ENCODE peak calls at places on chromosomes 3 and 15, in five cellular contexts. S, I, C, Y and B are unnamed samples. For H3K4me1, the result is how much of the 10 kb centered on the place peaks cover.

GRCh38 chr3:23991236-23992050 is 46.4 kb downstream of the NR1D2 start:
- DNase-seq in S (no peak), I (no peak), C (no peak), Y (no peak), B (no peak)

GRCh38 chr15:57149196-57149595 is 227.1 kb upstream of the CGNL1 start:
- DNase-seq in S (no peak), I (no peak), C (no peak), Y (no peak), B (no peak)

GRCh38 chr3:52403271-52403841 is 41.5 kb downstream of the SEMA3G start:
- DNase-seq in S (peak), I (no peak), C (no peak), Y (no peak), B (peak)

GRCh38 chr3:60393946-60394345 is 857.3 kb downstream of the FHIT start:
- DNase-seq in S (no peak), I (no peak), C (no peak), Y (no peak), B (no peak)

GRCh38 chr3:61560452-61561373 is 658 bp upstream of the PTPRG start:
- DNase-seq in S (peak), I (peak), C (peak), Y (peak), B (peak)

GRCh38 chr3:15983232-15983631 is 185.5 kb upstream of the ANKRD28 start:
- DNase-seq in S (no peak), I (no peak), C (no peak), Y (no peak), B (no peak)

GRCh38 chr3:170499562-170500156 is 81.0 kb downstream of the CLDN11 start:
- DNase-seq in S (no peak), I (peak), C (peak), Y (peak), B (peak)

GRCh38 chr3:105473521-105474223 is 107.0 kb downstream of the ALCAM start:
- DNase-seq in S (no peak), I (no peak), C (no peak), Y (no peak), B (no peak)

GRCh38 chr3:169914321-169914720 is 2.9 kb downstream of the SAMD7 start:
- DNase-seq in S (no peak), I (no peak), C (no peak), Y (no peak), B (no peak)

GRCh38 chr3:99505646-99506269 is 132.6 kb upstream of the COL8A1 start:
- DNase-seq in S (no peak), I (peak), C (no peak), Y (peak), B (peak)

GRCh38 chr3:101509811-101510210 is 3.2 kb downstream of the SENP7 start:
- DNase-seq in S (no peak), I (no peak), C (no peak), Y (no peak), B (no peak)

GRCh38 chr15:50250789-50251394 is 14.6 kb downstream of the HDC start:
- DNase-seq in S (no peak), I (no peak), C (no peak), Y (no peak), B (no peak)

GRCh38 chr15:44541282-44541958 is 4.5 kb downstream of the EIF3J start:
- DNase-seq in S (no peak), I (no peak), C (no peak), Y (no peak), B (no peak)

GRCh38 chr3:37696661-37697060 is 165.0 kb upstream of the CTDSPL start:
- DNase-seq in S (no peak), I (no peak), C (no peak), Y (no peak), B (peak)

GRCh38 chr3:37691213-37691830 is 170.4 kb upstream of the CTDSPL start:
- DNase-seq in S (no peak), I (no peak), C (no peak), Y (no peak), B (no peak)

GRCh38 chr3:37695138-37695537 is 166.5 kb upstream of the CTDSPL start:
- DNase-seq in S (no peak), I (no peak), C (no peak), Y (no peak), B (no peak)

GRCh38 chr3:37693791-37694194 is 167.9 kb upstream of the CTDSPL start:
- DNase-seq in S (no peak), I (no peak), C (no peak), Y (no peak), B (peak)

GRCh38 chr3:37694236-37694635 is 167.4 kb upstream of the CTDSPL start:
- DNase-seq in S (no peak), I (no peak), C (no peak), Y (no peak), B (no peak)
- H3K27ac ChIP-seq in S (no peak), I (no peak), C (no peak), Y (no peak), B (no peak)

GRCh38 chr3:50318163-50318562 is 4.4 kb downstream of the HYAL2 start:
- DNase-seq in S (no peak), I (no peak), C (no peak), Y (no peak), B (no peak)
- H3K4me3 ChIP-seq in S (no peak), I (peak), C (peak), Y (peak), B (no peak)

GRCh38 chr3:128489860-128490649 is 2.9 kb downstream of the GATA2 start:
- DNase-seq in S (peak), I (no peak), C (no peak), Y (no peak), B (peak)
- H3K4me1 ChIP-seq in S (under half), I (half or more), C (under half), Y (half or more), B (half or more)

GRCh38 chr3:125123906-125124305 is 68.1 kb upstream of the HEG1 start:
- DNase-seq in S (no peak), I (no peak), C (no peak), Y (no peak), B (no peak)
- H3K27ac ChIP-seq in S (no peak), I (no peak), C (no peak), Y (no peak), B (no peak)

DNA sequence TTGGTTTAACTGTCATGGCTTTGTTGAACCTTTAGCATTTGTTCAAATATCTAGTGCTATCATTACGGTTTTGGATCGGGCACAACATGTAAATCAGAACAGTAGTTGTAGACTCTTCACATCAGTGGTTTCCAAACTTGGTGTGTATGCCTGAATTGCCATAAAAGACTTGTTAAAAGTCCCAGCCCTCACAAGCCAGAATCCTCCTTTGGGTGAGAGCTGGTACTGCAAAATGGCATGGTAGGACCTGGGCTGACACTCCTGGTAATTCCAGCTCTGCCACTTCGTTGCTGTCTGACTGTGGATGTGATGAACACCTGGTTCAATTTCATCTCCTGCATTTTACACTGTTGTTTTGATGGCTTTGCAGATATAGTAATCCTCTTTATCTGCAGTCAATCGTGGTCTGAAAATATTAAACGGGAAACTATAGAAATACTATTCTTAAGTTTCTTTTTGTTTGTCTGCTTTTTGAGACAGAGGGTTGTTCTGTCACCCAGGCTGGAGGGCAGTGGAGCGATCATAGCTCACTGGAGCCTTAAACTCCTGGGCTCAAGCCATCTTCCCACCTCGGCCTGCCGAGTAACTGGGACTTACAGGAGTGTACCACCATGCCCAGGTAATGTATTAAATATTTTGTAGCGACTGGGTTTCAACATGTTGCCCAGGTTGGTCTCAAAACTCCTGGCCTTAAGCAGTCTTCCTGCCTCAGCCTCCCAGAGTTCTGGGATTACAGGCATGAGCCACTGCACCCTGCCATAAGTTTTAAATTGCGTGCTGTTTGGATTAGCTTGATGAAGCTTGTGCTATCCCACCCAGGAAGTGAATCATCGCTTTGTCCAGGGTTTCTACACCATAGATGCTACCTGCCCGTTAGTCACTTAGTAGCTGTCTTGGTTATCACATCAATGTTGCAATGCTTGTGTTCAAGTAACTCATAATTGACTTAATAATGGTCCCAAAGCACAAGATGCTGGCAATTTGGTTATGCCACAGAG is 61.6 kb downstream of the RAB7A start:
- DNase-seq in S (no peak), I (no peak), C (peak), Y (no peak), B (no peak)
- H3K4me3 ChIP-seq in S (no peak), I (no peak), C (peak), Y (no peak), B (no peak)

DNA sequence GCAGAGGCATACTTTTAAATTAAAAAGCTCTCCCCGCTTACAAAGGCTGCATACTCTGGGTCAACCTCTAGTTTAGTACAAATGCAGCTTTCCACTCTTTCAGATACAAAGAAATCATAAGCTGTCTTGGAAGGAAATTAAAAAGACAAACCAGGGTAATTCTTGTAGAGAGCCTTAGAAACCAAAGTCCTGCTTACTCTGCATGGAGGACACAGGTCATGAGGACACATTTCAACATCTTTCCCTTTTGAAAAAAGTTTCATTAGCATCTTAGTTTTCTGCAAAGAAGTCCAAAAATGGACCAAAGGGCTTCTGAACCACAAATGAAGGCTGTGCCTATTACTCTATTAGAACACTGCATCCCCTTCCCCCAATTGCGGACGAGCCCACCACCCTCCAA is 50.5 kb upstream of the WNT5A start:
- DNase-seq in S (no peak), I (no peak), C (no peak), Y (no peak), B (no peak)
- H3K4me1 ChIP-seq in S (under half), I (under half), C (under half), Y (under half), B (under half)